ENCODE peak calls at places on chromosome 22, in four cellular contexts. P is WTC11, D is fibroblast of gingiva, O is GM23338. M is an unnamed sample.

GRCh38 chr22:24510694-24511625 is 15.8 kb downstream of the UPB1 start:
- DNase-seq in P (no peak), D (peak; percentile 61), O (no peak), M (no peak)

GRCh38 chr22:38418589-38418988 is 36.4 kb downstream of the KCNJ4 start:
- DNase-seq in P (no peak), D (no peak), O (no peak), M (no peak)

GRCh38 chr22:37412445-37413250 is 14.6 kb downstream of the ELFN2 start:
- DNase-seq in P (no peak), D (no peak), O (no peak), M (no peak)

GRCh38 chr22:46065733-46066454 is 84.4 kb upstream of the PPARA start:
- DNase-seq in P (no peak), D (no peak), O (no peak), M (no peak)

GRCh38 chr22:38569972-38570840 is at the start of gene DMC1:
- DNase-seq in P (peak; percentile 97), D (peak; percentile 87), O (peak; percentile 99), M (peak; percentile 93)

GRCh38 chr22:39220897-39221850 is 23.6 kb downstream of the PDGFB start:
- DNase-seq in P (no peak), D (no peak), O (no peak), M (no peak)

GRCh38 chr22:31891366-31892079 is 52.8 kb upstream of the YWHAH start:
- DNase-seq in P (no peak), D (peak; percentile 21), O (no peak), M (no peak)

GRCh38 chr22:39703890-39704658 is 133.5 kb downstream of the CACNA1I start:
- DNase-seq in P (no peak), D (no peak), O (no peak), M (no peak)

GRCh38 chr22:24791362-24791761 is 14.6 kb upstream of the SGSM1 start:
- DNase-seq in P (no peak), D (no peak), O (no peak), M (no peak)

GRCh38 chr22:43126506-43127165 is 16.1 kb downstream of the BIK start:
- DNase-seq in P (no peak), D (no peak), O (no peak), M (no peak)

GRCh38 chr22:23113067-23113846 is 28.5 kb downstream of the RSPH14 start:
- DNase-seq in P (no peak), D (peak; percentile 42), O (no peak), M (no peak)

GRCh38 chr22:46895753-46896152 is 133.3 kb downstream of the TBC1D22A start:
- DNase-seq in P (no peak), D (no peak), O (no peak), M (no peak)

GRCh38 chr22:40694409-40694808 is 15.1 kb downstream of the MCHR1 start:
- DNase-seq in P (no peak), D (no peak), O (no peak), M (peak; percentile 52)